ENCODE peak calls at places on chromosomes 13 and 19, in ten cellular contexts. One of them, this sample, is unnamed.

GRCh38 chr13:45595968-45596367 is 19.6 kb downstream of the ERICH6B start:
- DNase-seq in RWPE1: peak; percentile 7
- DNase-seq in HTR-8/SVneo: no peak
- DNase-seq in AG04450: no peak
- DNase-seq in pons: no peak
- DNase-seq in midbrain: no peak
- DNase-seq in posterior cingulate gyrus: no peak
- DNase-seq in H54: no peak
- DNase-seq in HEK293T: no peak
- DNase-seq in HT1080: no peak
- DNase-seq in this sample: no peak

GRCh38 chr13:20291675-20292074 is 59.6 kb upstream of the GJB6 start:
- DNase-seq in pons: no peak
- DNase-seq in AG04450: no peak
- DNase-seq in HTR-8/SVneo: no peak
- DNase-seq in RWPE1: no peak
- DNase-seq in HEK293T: no peak
- DNase-seq in posterior cingulate gyrus: no peak
- DNase-seq in midbrain: no peak
- DNase-seq in HT1080: no peak
- DNase-seq in H54: no peak
- DNase-seq in this sample: no peak

GRCh38 chr19:29531458-29532025 is 5.7 kb downstream of the VSTM2B start:
- DNase-seq in midbrain: no peak
- DNase-seq in HTR-8/SVneo: no peak
- DNase-seq in AG04450: no peak
- DNase-seq in HT1080: no peak
- DNase-seq in HEK293T: no peak
- DNase-seq in pons: no peak
- DNase-seq in H54: no peak
- DNase-seq in posterior cingulate gyrus: peak; percentile 5
- DNase-seq in RWPE1: no peak
- DNase-seq in this sample: no peak

GRCh38 chr19:23377276-23377675 is 18.0 kb downstream of the ZNF91 start:
- DNase-seq in pons: no peak
- DNase-seq in HTR-8/SVneo: no peak
- DNase-seq in midbrain: no peak
- DNase-seq in HT1080: no peak
- DNase-seq in RWPE1: no peak
- DNase-seq in HEK293T: no peak
- DNase-seq in AG04450: no peak
- DNase-seq in H54: no peak
- DNase-seq in posterior cingulate gyrus: no peak
- DNase-seq in this sample: no peak

GRCh38 chr13:50990540-50991506 is 81.2 kb downstream of the RNASEH2B start:
- DNase-seq in midbrain: no peak
- DNase-seq in HTR-8/SVneo: no peak
- DNase-seq in HEK293T: peak; percentile 20
- DNase-seq in HT1080: no peak
- DNase-seq in pons: peak; percentile 13
- DNase-seq in AG04450: peak; percentile 52
- DNase-seq in posterior cingulate gyrus: peak; percentile 43
- DNase-seq in RWPE1: no peak
- DNase-seq in H54: no peak
- DNase-seq in this sample: peak; percentile 93

GRCh38 chr13:42333613-42334328 is 61.8 kb downstream of the AKAP11 start:
- DNase-seq in pons: peak; percentile 25
- DNase-seq in posterior cingulate gyrus: no peak
- DNase-seq in HEK293T: peak; percentile 47
- DNase-seq in RWPE1: peak; percentile 40
- DNase-seq in H54: peak; percentile 19
- DNase-seq in HTR-8/SVneo: peak; percentile 15
- DNase-seq in HT1080: peak; percentile 58
- DNase-seq in midbrain: no peak
- DNase-seq in AG04450: no peak
- DNase-seq in this sample: peak; percentile 13

GRCh38 chr13:62879071-62879470 is 1463.4 kb upstream of the PCDH20 start:
- DNase-seq in H54: peak; percentile 4
- DNase-seq in AG04450: peak; percentile 24
- DNase-seq in HTR-8/SVneo: peak; percentile 17
- DNase-seq in HEK293T: no peak
- DNase-seq in midbrain: no peak
- DNase-seq in pons: no peak
- DNase-seq in RWPE1: no peak
- DNase-seq in HT1080: peak; percentile 18
- DNase-seq in posterior cingulate gyrus: no peak
- DNase-seq in this sample: no peak

GRCh38 chr13:51781246-51782022 is 22.5 kb downstream of the DHRS12 start:
- DNase-seq in HT1080: peak; percentile 55
- DNase-seq in RWPE1: peak; percentile 34
- DNase-seq in midbrain: no peak
- DNase-seq in pons: no peak
- DNase-seq in HTR-8/SVneo: peak; percentile 10
- DNase-seq in AG04450: no peak
- DNase-seq in HEK293T: no peak
- DNase-seq in H54: no peak
- DNase-seq in posterior cingulate gyrus: no peak
- DNase-seq in this sample: no peak

GRCh38 chr13:44514278-44514677 is 61.9 kb downstream of the TSC22D1 start:
- DNase-seq in H54: no peak
- DNase-seq in midbrain: no peak
- DNase-seq in AG04450: no peak
- DNase-seq in RWPE1: no peak
- DNase-seq in pons: no peak
- DNase-seq in posterior cingulate gyrus: no peak
- DNase-seq in HT1080: no peak
- DNase-seq in HTR-8/SVneo: no peak
- DNase-seq in HEK293T: no peak
- DNase-seq in this sample: no peak

GRCh38 chr19:16023558-16023915 is 52.8 kb upstream of the TPM4 start:
- DNase-seq in H54: no peak
- DNase-seq in HTR-8/SVneo: no peak
- DNase-seq in midbrain: no peak
- DNase-seq in AG04450: no peak
- DNase-seq in pons: no peak
- DNase-seq in HEK293T: no peak
- DNase-seq in RWPE1: no peak
- DNase-seq in HT1080: no peak
- DNase-seq in posterior cingulate gyrus: no peak
- DNase-seq in this sample: no peak

GRCh38 chr19:17837972-17838371 is 9.8 kb downstream of the JAK3 start:
- DNase-seq in midbrain: no peak
- DNase-seq in HTR-8/SVneo: no peak
- DNase-seq in AG04450: no peak
- DNase-seq in H54: no peak
- DNase-seq in HEK293T: no peak
- DNase-seq in pons: no peak
- DNase-seq in HT1080: no peak
- DNase-seq in RWPE1: no peak
- DNase-seq in posterior cingulate gyrus: no peak
- DNase-seq in this sample: no peak

GRCh38 chr13:77751513-77752456 is 54.3 kb downstream of the SLAIN1 start:
- DNase-seq in HT1080: peak; percentile 55
- DNase-seq in RWPE1: peak; percentile 42
- DNase-seq in HEK293T: peak; percentile 81
- DNase-seq in pons: peak; percentile 95
- DNase-seq in AG04450: peak; percentile 2
- DNase-seq in HTR-8/SVneo: peak; percentile 15
- DNase-seq in posterior cingulate gyrus: peak; percentile 51
- DNase-seq in midbrain: peak; percentile 76
- DNase-seq in H54: peak; percentile 7
- DNase-seq in this sample: peak; percentile 82

GRCh38 chr13:46184277-46184699 is 2.3 kb upstream of the LCP1 start:
- DNase-seq in posterior cingulate gyrus: no peak
- DNase-seq in HTR-8/SVneo: no peak
- DNase-seq in RWPE1: no peak
- DNase-seq in pons: no peak
- DNase-seq in H54: peak; percentile 11
- DNase-seq in HEK293T: peak; percentile 59
- DNase-seq in AG04450: no peak
- DNase-seq in HT1080: peak; percentile 71
- DNase-seq in midbrain: peak; percentile 10
- DNase-seq in this sample: peak; percentile 15

GRCh38 chr19:18292810-18293641 is 11.6 kb upstream of the JUND start:
- DNase-seq in HT1080: no peak
- DNase-seq in H54: peak; percentile 84
- DNase-seq in midbrain: peak; percentile 43
- DNase-seq in AG04450: no peak
- DNase-seq in HTR-8/SVneo: peak; percentile 71
- DNase-seq in HEK293T: peak; percentile 48
- DNase-seq in posterior cingulate gyrus: peak; percentile 64
- DNase-seq in RWPE1: peak; percentile 11
- DNase-seq in pons: peak; percentile 54
- DNase-seq in this sample: peak; percentile 86

GRCh38 chr13:25923217-25924085 is 128.4 kb downstream of the SHISA2 start:
- DNase-seq in AG04450: no peak
- DNase-seq in HEK293T: no peak
- DNase-seq in HT1080: no peak
- DNase-seq in midbrain: no peak
- DNase-seq in posterior cingulate gyrus: no peak
- DNase-seq in pons: no peak
- DNase-seq in HTR-8/SVneo: no peak
- DNase-seq in RWPE1: no peak
- DNase-seq in H54: no peak
- DNase-seq in this sample: no peak

GRCh38 chr19:33461256-33462111 is 60.1 kb downstream of the PEPD start:
- DNase-seq in pons: no peak
- DNase-seq in AG04450: no peak
- DNase-seq in posterior cingulate gyrus: no peak
- DNase-seq in HTR-8/SVneo: no peak
- DNase-seq in HEK293T: no peak
- DNase-seq in HT1080: no peak
- DNase-seq in RWPE1: no peak
- DNase-seq in H54: no peak
- DNase-seq in midbrain: no peak
- DNase-seq in this sample: no peak

GRCh38 chr19:14162871-14163297 is 26.5 kb upstream of the ASF1B start:
- DNase-seq in midbrain: no peak
- DNase-seq in RWPE1: no peak
- DNase-seq in HT1080: no peak
- DNase-seq in HTR-8/SVneo: no peak
- DNase-seq in H54: no peak
- DNase-seq in HEK293T: no peak
- DNase-seq in posterior cingulate gyrus: no peak
- DNase-seq in AG04450: no peak
- DNase-seq in pons: no peak
- DNase-seq in this sample: no peak

GRCh38 chr13:100665403-100665802 is 9.2 kb downstream of the TMTC4 start:
- DNase-seq in HTR-8/SVneo: no peak
- DNase-seq in midbrain: no peak
- DNase-seq in pons: no peak
- DNase-seq in AG04450: no peak
- DNase-seq in HEK293T: no peak
- DNase-seq in posterior cingulate gyrus: no peak
- DNase-seq in HT1080: no peak
- DNase-seq in RWPE1: no peak
- DNase-seq in H54: no peak
- DNase-seq in this sample: no peak

GRCh38 chr13:23378009-23378632 is 55.4 kb downstream of the SACS start:
- DNase-seq in posterior cingulate gyrus: no peak
- DNase-seq in H54: peak; percentile 59
- DNase-seq in pons: no peak
- DNase-seq in midbrain: peak; percentile 37
- DNase-seq in RWPE1: peak; percentile 89
- DNase-seq in AG04450: peak; percentile 94
- DNase-seq in HTR-8/SVneo: peak; percentile 51
- DNase-seq in HT1080: peak; percentile 96
- DNase-seq in HEK293T: no peak
- DNase-seq in this sample: peak; percentile 18

GRCh38 chr19:55146648-55147218 is 2.3 kb downstream of the TNNT1 start:
- DNase-seq in HT1080: peak; percentile 67
- DNase-seq in RWPE1: peak; percentile 67
- DNase-seq in midbrain: no peak
- DNase-seq in pons: no peak
- DNase-seq in HEK293T: peak; percentile 69
- DNase-seq in AG04450: no peak
- DNase-seq in H54: peak; percentile 99
- DNase-seq in posterior cingulate gyrus: no peak
- DNase-seq in HTR-8/SVneo: peak; percentile 81
- DNase-seq in this sample: peak; percentile 83

GRCh38 chr13:41177616-41178015 is 16.8 kb downstream of the KBTBD7 start:
- DNase-seq in posterior cingulate gyrus: no peak
- DNase-seq in pons: no peak
- DNase-seq in midbrain: no peak
- DNase-seq in HTR-8/SVneo: no peak
- DNase-seq in HT1080: no peak
- DNase-seq in AG04450: no peak
- DNase-seq in RWPE1: no peak
- DNase-seq in HEK293T: no peak
- DNase-seq in H54: no peak
- DNase-seq in this sample: no peak

This sample was measured in cerebellar cortex.